ENCODE peak calls at places on chromosome 12, in four cellular contexts. O is ACHN; L is hypothalamus; I is activated CD4-positive, CD25-positive, alpha-beta regulatory T cell. B is an unnamed sample.

GRCh38 chr12:103840881-103841689 is at the start of gene NT5DC3:
- DNase-seq in O (peak; percentile 90), L (peak; percentile 64), I (peak; percentile 72), B (peak; percentile 69)

GRCh38 chr12:51943346-51943745 is 8.2 kb upstream of the ACVR1B start:
- DNase-seq in O (no peak), L (no peak), I (no peak), B (no peak)

GRCh38 chr12:111320233-111321050 is 48.5 kb downstream of the PHETA1 start:
- DNase-seq in O (no peak), L (no peak), I (no peak), B (no peak)

GRCh38 chr12:114399664-114400211 is 6.2 kb downstream of the TBX5 start:
- DNase-seq in O (no peak), L (no peak), I (no peak), B (no peak)

GRCh38 chr12:72560370-72560769 is 288.2 kb downstream of the TRHDE start:
- DNase-seq in O (peak; percentile 12), L (no peak), I (no peak), B (no peak)

GRCh38 chr12:121214171-121214777 is 4.3 kb downstream of the P2RX4 start:
- DNase-seq in O (no peak), L (no peak), I (no peak), B (peak; percentile 29)

GRCh38 chr12:53061404-53062010 is 11.6 kb downstream of the TNS2 start:
- DNase-seq in O (peak; percentile 24), L (no peak), I (no peak), B (no peak)

GRCh38 chr12:74626397-74626796 is 88.8 kb downstream of the ATXN7L3B start:
- DNase-seq in O (no peak), L (no peak), I (no peak), B (no peak)

GRCh38 chr12:34354239-34355200 is 332.2 kb downstream of the ALG10 start:
- DNase-seq in O (no peak), L (no peak), I (no peak), B (no peak)

GRCh38 chr12:9868271-9868815 is 811 bp downstream of the CLEC2B start:
- DNase-seq in O (no peak), L (no peak), I (no peak), B (peak; percentile 21)

GRCh38 chr12:11652351-11653040 is 3.0 kb downstream of the ETV6 start:
- DNase-seq in O (peak; percentile 33), L (no peak), I (no peak), B (peak; percentile 67)

GRCh38 chr12:116880817-116881324 is 370 bp downstream of the HRK start:
- DNase-seq in O (peak; percentile 78), L (no peak), I (no peak), B (peak; percentile 13)

GRCh38 chr12:93025145-93026103 is 96.3 kb upstream of the EEA1 start:
- DNase-seq in O (peak; percentile 72), L (no peak), I (no peak), B (peak; percentile 79)

GRCh38 chr12:40692617-40693502 is 621 bp downstream of the CNTN1 start:
- DNase-seq in O (no peak), L (peak; percentile 11), I (no peak), B (no peak)

GRCh38 chr12:50637870-50638481 is 125.9 kb upstream of the ATF1 start:
- DNase-seq in O (peak; percentile 71), L (no peak), I (no peak), B (peak; percentile 74)

GRCh38 chr12:54412348-54412747 is 6.7 kb downstream of the ITGA5 start:
- DNase-seq in O (no peak), L (no peak), I (no peak), B (peak; percentile 41)

GRCh38 chr12:62438098-62438692 is 28.4 kb upstream of the MON2 start:
- DNase-seq in O (peak; percentile 73), L (no peak), I (no peak), B (peak; percentile 69)

GRCh38 chr12:11650279-11650696 is 814 bp downstream of the ETV6 start:
- DNase-seq in O (no peak), L (no peak), I (no peak), B (no peak)

B was measured in endothelial cell of umbilical vein.